ENCODE peak calls at places on chromosomes 12 and 14, in ten cellular contexts. R, H, T, W, D, O, F, X, L and M are unnamed samples.
A peak's percentile ranks its signal among the peaks of the same experiment; 100 is the strongest.

GRCh38 chr12:104524026-104524425 is 67.3 kb downstream of the CHST11 start:
- DNase-seq in R (no peak), H (no peak), T (no peak), W (no peak), D (no peak), O (no peak), F (no peak), X (no peak), L (no peak), M (no peak)

GRCh38 chr12:12333407-12333831 is 16.6 kb downstream of the MANSC1 start:
- DNase-seq in R (no peak), H (no peak), T (no peak), W (no peak), D (no peak), O (no peak), F (no peak), X (peak; percentile 98), L (no peak), M (no peak)

GRCh38 chr14:105818712-105819005 is 292.3 kb downstream of the TMEM121 start:
- DNase-seq in R (no peak), H (no peak), T (no peak), W (no peak), D (no peak), O (no peak), F (no peak), X (no peak), L (no peak), M (peak; percentile 43)

GRCh38 chr14:71988954-71989353 is 56.7 kb downstream of the RGS6 start:
- DNase-seq in R (no peak), H (no peak), T (no peak), W (no peak), D (no peak), O (no peak), F (no peak), X (no peak), L (no peak), M (no peak)

GRCh38 chr14:93045965-93046695 is 69.6 kb downstream of the ITPK1 start:
- DNase-seq in R (no peak), H (no peak), T (no peak), W (no peak), D (no peak), O (no peak), F (no peak), X (peak; percentile 95), L (no peak), M (no peak)

GRCh38 chr14:56975521-56975920 is 165.2 kb upstream of the OTX2 start:
- DNase-seq in R (no peak), H (no peak), T (no peak), W (no peak), D (no peak), O (no peak), F (no peak), X (no peak), L (no peak), M (no peak)

GRCh38 chr12:40098406-40099145 is 7.3 kb downstream of the SLC2A13 start:
- DNase-seq in R (no peak), H (no peak), T (no peak), W (no peak), D (no peak), O (no peak), F (no peak), X (no peak), L (no peak), M (no peak)

GRCh38 chr12:87704374-87704773 is 324.8 kb downstream of the C12orf50 start:
- DNase-seq in R (no peak), H (no peak), T (no peak), W (no peak), D (no peak), O (no peak), F (peak; percentile 26), X (no peak), L (no peak), M (no peak)

GRCh38 chr12:4526923-4527546 is 11.7 kb upstream of the RAD51AP1 start:
- DNase-seq in R (no peak), H (no peak), T (peak; percentile 36), W (no peak), D (no peak), O (no peak), F (no peak), X (peak; percentile 7), L (no peak), M (no peak)

GRCh38 chr12:45503887-45504286 is 225.6 kb upstream of the ARID2 start:
- DNase-seq in R (no peak), H (no peak), T (no peak), W (no peak), D (no peak), O (no peak), F (no peak), X (peak; percentile 13), L (no peak), M (no peak)

GRCh38 chr14:72432748-72433147 is 461.2 kb downstream of the DPF3 start:
- DNase-seq in R (no peak), H (no peak), T (no peak), W (no peak), D (no peak), O (no peak), F (no peak), X (no peak), L (no peak), M (no peak)

GRCh38 chr14:56715938-56716337 is 94.3 kb downstream of the OTX2 start:
- DNase-seq in R (no peak), H (no peak), T (no peak), W (no peak), D (no peak), O (no peak), F (no peak), X (no peak), L (no peak), M (no peak)

GRCh38 chr14:100472094-100472455 is 115.1 kb downstream of the BEGAIN start:
- DNase-seq in R (no peak), H (no peak), T (no peak), W (no peak), D (no peak), O (no peak), F (no peak), X (no peak), L (no peak), M (no peak)

GRCh38 chr14:92637228-92637627 is 111.2 kb downstream of the LGMN start:
- DNase-seq in R (no peak), H (no peak), T (no peak), W (no peak), D (no peak), O (no peak), F (no peak), X (peak; percentile 15), L (no peak), M (no peak)

GRCh38 chr12:10732554-10732953 is 9.4 kb upstream of the YBX3 start:
- DNase-seq in R (no peak), H (no peak), T (no peak), W (no peak), D (no peak), O (no peak), F (no peak), X (no peak), L (no peak), M (no peak)

DNA sequence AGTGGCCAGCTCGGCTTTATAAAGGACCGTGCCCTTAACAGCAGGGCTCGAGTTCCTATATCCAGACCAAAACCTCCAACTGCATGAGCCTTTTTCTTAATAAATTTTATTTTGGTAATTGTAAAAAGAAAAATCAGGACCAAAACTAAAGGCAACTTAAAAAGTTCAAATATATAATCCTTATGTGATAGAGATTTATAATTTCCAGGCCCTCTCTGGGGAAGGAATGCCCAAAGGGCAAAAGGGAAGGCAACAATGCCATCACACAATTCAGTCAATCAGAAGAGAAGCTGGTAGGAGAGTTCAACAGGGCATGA is 401 bp upstream of the IPO4 start:
- DNase-seq in R (no peak), H (no peak), T (no peak), W (no peak), D (no peak), O (no peak), F (no peak), X (no peak), L (no peak), M (no peak)
- H3K4me3 ChIP-seq in R (no peak overlapping the region), H (peak overlapping the region; percentile 90), T (no peak overlapping the region), W (no peak overlapping the region), D (peak overlapping the region; percentile 97), O (no peak overlapping the region), F (peak overlapping the region; percentile 81), X (no peak overlapping the region), L (peak overlapping the region; percentile 76), M (peak overlapping the region; percentile 23)

GRCh38 chr14:102993523-102993922 is 63.8 kb downstream of the CDC42BPB start:
- DNase-seq in R (peak; percentile 55), H (no peak), T (no peak), W (peak; percentile 34), D (peak; percentile 89), O (no peak), F (no peak), X (peak; percentile 59), L (no peak), M (no peak)
- H3K27ac ChIP-seq in R (peak overlapping the region; percentile 53), H (no peak overlapping the region), T (no peak overlapping the region), W (no peak overlapping the region), D (peak overlapping the region; percentile 70), O (no peak overlapping the region), F (no peak overlapping the region), X (no peak overlapping the region), L (no peak overlapping the region), M (no peak overlapping the region)

GRCh38 chr12:72277415-72277814 is 5.2 kb downstream of the TRHDE start:
- DNase-seq in R (no peak), H (no peak), T (no peak), W (no peak), D (no peak), O (no peak), F (no peak), X (peak; percentile 73), L (no peak), M (no peak)
- H3K4me3 ChIP-seq in R (no peak overlapping the region), H (no peak overlapping the region), T (no peak overlapping the region), W (no peak overlapping the region), D (no peak overlapping the region), O (no peak overlapping the region), F (no peak overlapping the region), X (no peak overlapping the region), L (no peak overlapping the region), M (peak overlapping the region; percentile 81)

GRCh38 chr12:79841248-79841877 is 93.5 kb downstream of the PPP1R12A start:
- DNase-seq in R (no peak), H (no peak), T (no peak), W (no peak), D (no peak), O (no peak), F (no peak), X (no peak), L (no peak), M (no peak)

GRCh38 chr12:79838359-79838758 is 96.5 kb downstream of the PPP1R12A start:
- DNase-seq in R (no peak), H (no peak), T (no peak), W (no peak), D (no peak), O (no peak), F (no peak), X (no peak), L (no peak), M (no peak)

GRCh38 chr12:79834712-79835376 is 100.1 kb downstream of the PPP1R12A start:
- DNase-seq in R (no peak), H (no peak), T (no peak), W (no peak), D (no peak), O (no peak), F (no peak), X (no peak), L (no peak), M (no peak)

GRCh38 chr12:79835377-79835843 is 99.5 kb downstream of the PPP1R12A start:
- DNase-seq in R (no peak), H (no peak), T (no peak), W (no peak), D (no peak), O (no peak), F (no peak), X (no peak), L (no peak), M (no peak)

GRCh38 chr12:79837575-79837974 is 97.3 kb downstream of the PPP1R12A start:
- DNase-seq in R (no peak), H (no peak), T (no peak), W (no peak), D (no peak), O (no peak), F (no peak), X (no peak), L (no peak), M (no peak)
- H3K27ac ChIP-seq in R (no peak overlapping the region), H (no peak overlapping the region), T (no peak overlapping the region), W (no peak overlapping the region), D (no peak overlapping the region), O (no peak overlapping the region), F (no peak overlapping the region), X (no peak overlapping the region), L (no peak overlapping the region), M (no peak overlapping the region)